ENCODE peak calls at places on chromosome 18, in seven cellular contexts. R is heart left ventricle, X is body of pancreas, J is IMR-90, F is A549, H is uterus, A is HCT116. D is an unnamed sample.

GRCh38 chr18:63961430-63961980 is 8.4 kb upstream of the SERPINB8 start:
- DNase-seq in R (no peak), X (no peak), J (no peak), F (no peak), H (no peak), A (no peak), D (no peak)

GRCh38 chr18:44601447-44601846 is 79.2 kb upstream of the SETBP1 start:
- DNase-seq in R (no peak), X (no peak), J (peak), F (peak), H (no peak), A (no peak), D (no peak)

GRCh38 chr18:6414723-6415362 is at the start of gene L3MBTL4:
- DNase-seq in R (peak), X (peak), J (no peak), F (no peak), H (peak), A (no peak), D (peak)

GRCh38 chr18:57803119-57803969 is at the start of gene ATP8B1:
- DNase-seq in R (peak), X (peak), J (peak), F (peak), H (peak), A (peak), D (peak)

GRCh38 chr18:25805323-25805722 is 285.1 kb downstream of the SS18 start:
- DNase-seq in R (no peak), X (no peak), J (peak), F (no peak), H (no peak), A (no peak), D (no peak)

GRCh38 chr18:22378672-22379282 is 38.9 kb downstream of the CTAGE1 start:
- DNase-seq in R (no peak), X (peak), J (peak), F (peak), H (no peak), A (peak), D (no peak)

GRCh38 chr18:43919565-43919964 is 642.3 kb upstream of the SYT4 start:
- DNase-seq in R (no peak), X (peak), J (no peak), F (no peak), H (no peak), A (no peak), D (no peak)

GRCh38 chr18:62844850-62845643 is 129.7 kb downstream of the PHLPP1 start:
- DNase-seq in R (no peak), X (no peak), J (no peak), F (no peak), H (no peak), A (no peak), D (no peak)

GRCh38 chr18:54762386-54762785 is 65.9 kb upstream of the RAB27B start:
- DNase-seq in R (no peak), X (no peak), J (no peak), F (no peak), H (no peak), A (no peak), D (no peak)

GRCh38 chr18:44520981-44521672 is 159.6 kb upstream of the SETBP1 start:
- DNase-seq in R (no peak), X (no peak), J (no peak), F (no peak), H (no peak), A (no peak), D (no peak)

GRCh38 chr18:23170137-23170536 is 34.9 kb downstream of the CABLES1 start:
- DNase-seq in R (no peak), X (no peak), J (no peak), F (no peak), H (no peak), A (no peak), D (no peak)

GRCh38 chr18:51122266-51123045 is 75.0 kb downstream of the MEX3C start:
- DNase-seq in R (no peak), X (no peak), J (no peak), F (no peak), H (no peak), A (no peak), D (no peak)

GRCh38 chr18:24413148-24413547 is 13.3 kb upstream of the IMPACT start:
- DNase-seq in R (no peak), X (no peak), J (no peak), F (peak), H (no peak), A (no peak), D (no peak)

GRCh38 chr18:22088029-22088428 is 81.4 kb upstream of the GATA6 start:
- DNase-seq in R (no peak), X (peak), J (no peak), F (no peak), H (no peak), A (no peak), D (no peak)

GRCh38 chr18:34650121-34650545 is 60.0 kb upstream of the DTNA start:
- DNase-seq in R (no peak), X (no peak), J (peak), F (no peak), H (peak), A (no peak), D (no peak)

GRCh38 chr18:26460449-26461091 is 87.8 kb downstream of the KCTD1 start:
- DNase-seq in R (no peak), X (peak), J (peak), F (peak), H (no peak), A (no peak), D (no peak)

GRCh38 chr18:33201509-33201926 is 239.0 kb downstream of the CCDC178 start:
- DNase-seq in R (no peak), X (peak), J (no peak), F (peak), H (no peak), A (no peak), D (no peak)

GRCh38 chr18:7592305-7593071 is 25.4 kb downstream of the PTPRM start:
- DNase-seq in R (no peak), X (no peak), J (no peak), F (no peak), H (no peak), A (no peak), D (no peak)

GRCh38 chr18:10085405-10085804 is 171.6 kb downstream of the VAPA start:
- DNase-seq in R (no peak), X (no peak), J (peak), F (no peak), H (no peak), A (no peak), D (no peak)

GRCh38 chr18:36321636-36322407 is 24.3 kb downstream of the FHOD3 start:
- DNase-seq in R (no peak), X (no peak), J (peak), F (peak), H (no peak), A (no peak), D (no peak)

GRCh38 chr18:74126684-74127482 is 20.8 kb downstream of the FBXO15 start:
- DNase-seq in R (no peak), X (no peak), J (no peak), F (no peak), H (no peak), A (no peak), D (no peak)

GRCh38 chr18:10239138-10239537 is 215.3 kb upstream of the APCDD1 start:
- DNase-seq in R (no peak), X (peak), J (peak), F (no peak), H (peak), A (no peak), D (peak)

GRCh38 chr18:47915229-47915628 is 15.2 kb downstream of the SMAD2 start:
- DNase-seq in R (no peak), X (no peak), J (peak), F (no peak), H (no peak), A (no peak), D (no peak)

GRCh38 chr18:74082476-74083070 is 65.1 kb downstream of the FBXO15 start:
- DNase-seq in R (no peak), X (peak), J (peak), F (peak), H (no peak), A (peak), D (no peak)

DNA sequence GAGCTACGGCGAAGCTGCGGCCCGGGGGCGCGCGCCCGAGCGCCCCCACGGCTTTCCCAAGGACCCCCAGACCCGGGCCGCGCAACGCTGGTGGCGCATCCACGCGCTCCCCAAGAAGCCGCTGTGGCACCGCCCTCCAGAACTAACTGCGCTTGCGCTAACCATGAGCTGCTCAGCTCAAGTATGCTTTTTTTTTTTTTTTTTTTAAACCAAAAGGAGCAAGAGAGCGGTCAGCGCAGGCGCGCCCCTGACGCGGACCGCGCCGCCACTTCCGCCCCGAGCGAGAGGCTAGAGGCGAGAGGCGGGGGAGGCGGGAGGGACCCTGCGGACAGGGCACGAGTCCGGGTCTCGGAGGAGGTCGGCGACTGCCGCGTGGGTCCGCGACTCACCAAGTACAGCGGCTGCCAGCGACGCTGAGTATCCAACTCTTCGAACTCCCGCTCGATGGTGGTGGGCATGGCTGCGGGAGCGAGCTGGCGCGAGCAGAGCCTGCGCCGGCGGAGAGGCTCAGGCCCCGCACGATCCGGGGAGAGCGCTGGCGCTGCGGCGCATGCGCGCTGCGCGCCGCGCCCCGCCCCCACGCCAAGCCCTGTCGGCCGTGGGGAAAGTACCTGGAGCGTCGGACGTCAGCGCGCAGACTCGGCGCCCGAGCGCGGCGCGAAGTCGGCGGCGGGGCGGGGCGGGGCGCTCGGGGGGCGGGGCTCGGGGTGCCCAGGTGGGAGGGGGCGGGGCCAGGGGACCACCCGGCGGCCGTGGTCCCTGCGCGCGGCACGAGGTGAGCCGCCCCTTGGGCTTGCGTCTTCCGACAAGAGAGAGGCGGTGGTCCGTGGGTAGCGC is at the start of gene PTPN2:
- DNase-seq in R (peak), X (peak), J (peak), F (peak), H (peak), A (peak), D (peak)
- TF ChIP-seq POLR2A in R (no peak), X (peak), J (peak), F (peak), H (peak), A (peak), D (peak)

GRCh38 chr18:841647-842370 is 29.8 kb upstream of the YES1 start:
- DNase-seq in R (no peak), X (no peak), J (no peak), F (no peak), H (no peak), A (no peak), D (no peak)
- TF ChIP-seq POLR2A in R (no peak), X (no peak), J (no peak), F (no peak), H (no peak), A (no peak), D (no peak)

GRCh38 chr18:76821875-76822509 is 365 bp upstream of the ZNF236 start:
- DNase-seq in R (peak), X (peak), J (peak), F (peak), H (peak), A (no peak), D (peak)

GRCh38 chr18:76823574-76823973 is 1.2 kb downstream of the ZNF236 start:
- DNase-seq in R (peak), X (no peak), J (peak), F (peak), H (no peak), A (no peak), D (peak)

GRCh38 chr18:76821356-76821874 is 942 bp upstream of the ZNF236 start:
- DNase-seq in R (no peak), X (no peak), J (no peak), F (no peak), H (no peak), A (no peak), D (no peak)

GRCh38 chr18:76823166-76823539 is 796 bp downstream of the ZNF236 start:
- DNase-seq in R (peak), X (no peak), J (no peak), F (no peak), H (peak), A (no peak), D (no peak)

GRCh38 chr18:76822510-76823165 is at the start of gene ZNF236:
- DNase-seq in R (peak), X (peak), J (peak), F (peak), H (peak), A (no peak), D (peak)
- TF ChIP-seq POLR2A in R (no peak), X (peak), J (peak), F (peak), H (no peak), A (peak), D (no peak)

DNA sequence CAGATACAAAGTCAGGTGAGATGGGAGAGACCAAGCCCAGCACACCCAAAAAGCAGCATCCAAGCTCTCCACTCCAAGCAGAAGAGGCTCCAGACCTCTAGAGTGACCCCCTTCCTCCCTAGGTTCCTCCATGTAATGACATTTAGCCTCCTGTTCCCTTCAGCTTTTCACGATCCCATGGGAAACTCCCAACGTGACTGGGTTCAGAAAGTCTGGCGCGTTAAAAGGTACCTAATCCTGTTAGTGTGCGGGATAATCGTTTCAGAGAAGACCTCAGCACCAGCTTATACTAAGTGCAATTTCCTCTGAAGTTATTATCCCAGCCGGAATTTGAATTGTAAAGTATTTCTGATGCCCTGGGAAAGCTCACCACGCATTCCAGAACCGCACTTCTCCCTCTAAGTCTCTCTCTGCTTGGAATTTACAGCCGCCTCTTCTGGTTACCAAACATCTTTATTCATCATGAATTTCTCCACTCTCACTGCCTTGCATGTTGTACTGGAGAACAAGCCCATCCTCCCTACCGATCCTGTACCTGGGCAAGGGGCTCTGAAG is 46.9 kb downstream of the CCBE1 start:
- DNase-seq in R (no peak), X (no peak), J (peak), F (no peak), H (no peak), A (no peak), D (no peak)
- TF ChIP-seq POLR2A in R (no peak), X (no peak), J (no peak), F (no peak), H (no peak), A (no peak), D (no peak)

GRCh38 chr18:48952287-48953095 is 1.7 kb upstream of the SMAD7 start:
- DNase-seq in R (peak), X (peak), J (peak), F (peak), H (peak), A (no peak), D (peak)
- TF ChIP-seq POLR2A in R (no peak), X (peak), J (peak), F (peak), H (no peak), A (no peak), D (no peak)

GRCh38 chr18:79679552-79680099 is at the start of gene CTDP1:
- DNase-seq in R (peak), X (peak), J (peak), F (peak), H (peak), A (peak), D (peak)
- TF ChIP-seq POLR2A in R (no peak), X (peak), J (no peak), F (peak), H (no peak), A (no peak), D (no peak)

DNA sequence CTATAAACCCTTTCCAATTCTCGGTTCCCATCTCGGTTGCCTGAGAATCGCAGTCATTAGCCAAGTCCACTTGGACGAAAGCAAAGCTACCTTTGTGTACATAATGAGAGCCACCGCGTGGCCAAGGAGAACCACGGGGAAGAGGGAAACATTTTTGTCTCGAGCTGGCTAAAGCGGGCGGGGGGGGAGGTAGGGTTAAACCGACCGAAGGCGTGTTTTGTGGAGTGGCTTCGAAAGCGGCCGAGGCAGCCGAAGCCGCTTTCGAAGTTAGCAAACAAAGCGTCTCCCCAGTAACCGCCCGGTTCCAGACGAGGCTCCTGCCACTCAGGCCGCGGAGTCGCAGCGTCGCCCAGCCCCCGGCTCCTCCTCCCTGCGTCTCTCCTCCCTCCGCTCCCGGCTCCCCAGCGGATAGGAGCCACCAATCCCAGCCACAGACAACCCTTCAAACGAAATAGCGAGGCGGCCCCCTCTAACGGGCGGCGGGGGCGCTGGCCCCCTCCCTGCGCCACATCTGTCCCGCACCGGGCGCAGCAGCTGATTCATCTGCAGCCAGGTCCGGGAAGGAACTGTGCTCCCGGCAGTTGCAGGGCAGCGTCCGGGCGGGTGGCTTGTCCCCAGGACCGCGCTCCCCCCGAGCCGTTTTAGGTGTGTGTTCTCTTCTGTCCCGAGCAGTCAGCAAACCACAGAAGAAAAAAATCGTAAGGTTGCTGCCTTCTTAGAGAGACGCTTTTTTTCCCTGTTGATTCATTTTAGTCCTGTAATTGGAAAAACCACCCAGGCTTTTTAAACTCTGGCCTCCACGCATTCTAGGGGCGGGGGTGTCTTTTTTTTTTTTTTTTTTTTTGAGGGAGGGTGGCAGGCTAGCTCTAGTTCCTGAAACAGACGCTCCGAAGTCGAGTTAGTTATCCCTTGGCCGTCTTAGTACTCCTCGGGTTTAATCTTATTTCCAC is 1.8 kb upstream of the TGIF1 start:
- DNase-seq in R (peak), X (peak), J (peak), F (peak), H (peak), A (peak), D (peak)
- TF ChIP-seq POLR2A in R (no peak), X (peak), J (peak), F (peak), H (peak), A (no peak), D (peak)

DNA sequence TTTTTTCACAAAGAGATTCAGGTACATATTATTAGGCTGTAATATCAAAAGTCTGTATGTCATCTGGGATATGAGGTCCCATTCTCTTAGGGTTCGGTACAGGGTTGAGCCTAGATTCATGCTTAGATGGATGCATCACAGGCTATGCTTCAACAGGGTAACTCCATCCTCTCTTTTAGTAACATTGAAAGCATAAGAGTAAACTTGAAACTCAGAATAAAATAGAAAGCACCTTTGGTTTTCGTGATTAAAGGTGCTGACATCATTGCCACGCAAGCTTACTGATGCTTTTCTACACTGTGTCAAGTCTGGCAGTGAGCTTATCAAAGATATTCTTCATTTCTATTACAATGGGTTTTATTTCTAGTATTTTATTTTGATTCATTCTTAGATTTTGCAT is 419.1 kb upstream of the DSEL start:
- DNase-seq in R (no peak), X (no peak), J (no peak), F (no peak), H (no peak), A (no peak), D (no peak)
- TF ChIP-seq POLR2A in R (no peak), X (no peak), J (no peak), F (no peak), H (no peak), A (no peak), D (no peak)

DNA sequence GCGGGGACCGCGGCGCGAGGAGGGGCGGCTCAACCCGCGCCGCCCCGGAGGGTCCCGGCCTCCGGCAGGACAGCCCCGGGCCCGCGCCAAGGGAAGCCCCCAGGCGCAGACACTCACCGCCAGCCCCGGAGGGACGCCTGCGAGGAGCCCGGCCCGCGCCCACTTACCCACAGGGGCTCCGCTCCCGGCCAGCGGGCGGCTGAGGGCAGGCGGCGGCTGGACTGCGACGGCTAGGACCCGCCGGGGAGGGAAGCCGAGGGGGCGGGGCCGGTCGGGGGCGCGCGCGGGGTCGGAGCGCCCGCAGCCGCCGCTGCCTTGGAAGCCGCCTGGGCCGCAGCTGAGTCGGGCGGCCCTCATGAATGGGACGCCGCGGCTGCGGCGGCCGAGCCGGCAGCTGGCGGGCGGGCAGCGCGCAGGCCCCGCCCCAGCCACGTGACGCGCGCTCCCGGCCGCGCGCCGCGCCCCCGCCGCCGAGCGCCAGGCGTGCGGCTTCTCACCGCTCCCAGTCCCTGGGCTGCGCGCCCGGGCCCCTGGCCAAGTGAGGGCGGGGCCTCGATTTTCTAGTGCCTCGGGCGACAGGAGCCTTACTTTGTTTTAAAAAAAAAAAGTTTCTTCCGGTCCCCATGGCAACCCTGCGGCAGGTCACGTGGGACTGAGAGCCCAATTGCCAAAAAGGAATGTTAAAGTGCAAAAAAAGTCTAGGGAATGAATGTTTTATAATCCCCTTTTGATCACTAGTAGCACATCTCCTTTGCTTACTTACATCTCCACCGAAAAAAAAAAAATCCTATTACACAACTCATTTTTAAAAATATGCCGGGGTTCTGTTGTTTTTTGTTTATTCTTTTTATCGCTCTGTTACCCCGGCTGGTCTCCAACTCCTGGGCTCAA is at the start of gene LPIN2:
- DNase-seq in R (peak), X (peak), J (peak), F (peak), H (peak), A (peak), D (peak)
- TF ChIP-seq POLR2A in R (no peak), X (peak), J (peak), F (no peak), H (peak), A (peak), D (no peak)

D was measured in sigmoid colon.